ENCODE peak calls at places on chromosome 22, in eight cellular contexts. One of them, this sample, is unnamed.

GRCh38 chr22:47842119-47842518 is 1079.7 kb downstream of the TBC1D22A start:
- DNase-seq in H1: no peak
- DNase-seq in K562: no peak
- DNase-seq in tibial nerve: no peak
- DNase-seq in suprapubic skin: no peak
- DNase-seq in ovary: no peak
- DNase-seq in stomach: no peak
- DNase-seq in GM12878: no peak
- DNase-seq in this sample: no peak

GRCh38 chr22:33832558-33833151 is 87.6 kb downstream of the LARGE1 start:
- DNase-seq in ovary: no peak
- DNase-seq in K562: no peak
- DNase-seq in H1: no peak
- DNase-seq in stomach: peak; percentile 52
- DNase-seq in suprapubic skin: no peak
- DNase-seq in tibial nerve: no peak
- DNase-seq in GM12878: no peak
- DNase-seq in this sample: no peak

GRCh38 chr22:39135092-39135896 is 17.2 kb downstream of the CBX7 start:
- DNase-seq in ovary: no peak
- DNase-seq in K562: peak; percentile 71
- DNase-seq in tibial nerve: no peak
- DNase-seq in GM12878: no peak
- DNase-seq in H1: peak; percentile 90
- DNase-seq in stomach: no peak
- DNase-seq in suprapubic skin: no peak
- DNase-seq in this sample: peak; percentile 52

GRCh38 chr22:17130199-17130598 is 9.0 kb upstream of the TMEM121B start:
- DNase-seq in suprapubic skin: no peak
- DNase-seq in K562: no peak
- DNase-seq in GM12878: no peak
- DNase-seq in stomach: no peak
- DNase-seq in ovary: no peak
- DNase-seq in tibial nerve: no peak
- DNase-seq in H1: no peak
- DNase-seq in this sample: no peak

GRCh38 chr22:40046126-40046525 is 51.4 kb downstream of the FAM83F start:
- DNase-seq in ovary: no peak
- DNase-seq in tibial nerve: no peak
- DNase-seq in stomach: no peak
- DNase-seq in suprapubic skin: no peak
- DNase-seq in GM12878: no peak
- DNase-seq in K562: no peak
- DNase-seq in H1: no peak
- DNase-seq in this sample: no peak

GRCh38 chr22:39117585-39118191 is 20.6 kb downstream of the APOBEC3H start:
- DNase-seq in H1: no peak
- DNase-seq in K562: peak; percentile 42
- DNase-seq in ovary: no peak
- DNase-seq in suprapubic skin: no peak
- DNase-seq in GM12878: peak; percentile 81
- DNase-seq in tibial nerve: no peak
- DNase-seq in stomach: peak; percentile 70
- DNase-seq in this sample: no peak

GRCh38 chr22:47193606-47194316 is 431.3 kb downstream of the TBC1D22A start:
- DNase-seq in stomach: peak; percentile 22
- DNase-seq in K562: no peak
- DNase-seq in H1: no peak
- DNase-seq in tibial nerve: peak; percentile 6
- DNase-seq in GM12878: no peak
- DNase-seq in ovary: no peak
- DNase-seq in suprapubic skin: peak; percentile 58
- DNase-seq in this sample: no peak

GRCh38 chr22:46453006-46453828 is 84.2 kb downstream of the CELSR1 start:
- DNase-seq in tibial nerve: no peak
- DNase-seq in K562: no peak
- DNase-seq in stomach: peak; percentile 85
- DNase-seq in suprapubic skin: no peak
- DNase-seq in GM12878: no peak
- DNase-seq in H1: no peak
- DNase-seq in ovary: no peak
- DNase-seq in this sample: peak; percentile 48

GRCh38 chr22:46108564-46109473 is 41.5 kb upstream of the PPARA start:
- DNase-seq in stomach: peak; percentile 79
- DNase-seq in H1: no peak
- DNase-seq in K562: peak; percentile 64
- DNase-seq in suprapubic skin: no peak
- DNase-seq in ovary: peak; percentile 60
- DNase-seq in GM12878: no peak
- DNase-seq in tibial nerve: no peak
- DNase-seq in this sample: peak; percentile 54

GRCh38 chr22:24402460-24403192 is 24.8 kb upstream of the ADORA2A start:
- DNase-seq in suprapubic skin: peak; percentile 82
- DNase-seq in ovary: peak; percentile 73
- DNase-seq in tibial nerve: no peak
- DNase-seq in H1: no peak
- DNase-seq in K562: no peak
- DNase-seq in GM12878: peak; percentile 33
- DNase-seq in stomach: peak; percentile 75
- DNase-seq in this sample: no peak

GRCh38 chr22:48217596-48217995 is 1455.1 kb downstream of the TBC1D22A start:
- DNase-seq in K562: no peak
- DNase-seq in ovary: no peak
- DNase-seq in GM12878: no peak
- DNase-seq in H1: no peak
- DNase-seq in stomach: no peak
- DNase-seq in tibial nerve: no peak
- DNase-seq in suprapubic skin: no peak
- DNase-seq in this sample: no peak

GRCh38 chr22:44312766-44313165 is at the start of gene SHISAL1:
- DNase-seq in K562: no peak
- DNase-seq in suprapubic skin: no peak
- DNase-seq in ovary: no peak
- DNase-seq in tibial nerve: no peak
- DNase-seq in stomach: no peak
- DNase-seq in H1: no peak
- DNase-seq in GM12878: no peak
- DNase-seq in this sample: no peak

GRCh38 chr22:21020802-21021429 is 6.0 kb downstream of the P2RX6 start:
- DNase-seq in GM12878: no peak
- DNase-seq in ovary: no peak
- DNase-seq in K562: peak; percentile 95
- DNase-seq in suprapubic skin: no peak
- DNase-seq in tibial nerve: no peak
- DNase-seq in H1: peak; percentile 73
- DNase-seq in stomach: no peak
- DNase-seq in this sample: no peak

GRCh38 chr22:48717076-48717810 is 1110.4 kb downstream of the BRD1 start:
- DNase-seq in K562: no peak
- DNase-seq in tibial nerve: no peak
- DNase-seq in GM12878: no peak
- DNase-seq in stomach: no peak
- DNase-seq in ovary: no peak
- DNase-seq in H1: no peak
- DNase-seq in suprapubic skin: peak; percentile 18
- DNase-seq in this sample: peak; percentile 29

GRCh38 chr22:10961043-10961860 is 4566.7 kb upstream of the OR11H1 start:
- DNase-seq in stomach: no peak
- DNase-seq in H1: no peak
- DNase-seq in GM12878: no peak
- DNase-seq in tibial nerve: no peak
- DNase-seq in ovary: no peak
- DNase-seq in K562: peak; percentile 3
- DNase-seq in suprapubic skin: no peak
- DNase-seq in this sample: no peak

GRCh38 chr22:25551396-25551795 is 13.1 kb upstream of the GRK3 start:
- DNase-seq in suprapubic skin: no peak
- DNase-seq in tibial nerve: no peak
- DNase-seq in H1: no peak
- DNase-seq in K562: no peak
- DNase-seq in stomach: no peak
- DNase-seq in ovary: no peak
- DNase-seq in GM12878: no peak
- DNase-seq in this sample: no peak

GRCh38 chr22:45966320-45966891 is 10.6 kb downstream of the WNT7B start:
- DNase-seq in tibial nerve: no peak
- DNase-seq in GM12878: no peak
- DNase-seq in ovary: no peak
- DNase-seq in stomach: no peak
- DNase-seq in K562: no peak
- DNase-seq in H1: no peak
- DNase-seq in suprapubic skin: no peak
- DNase-seq in this sample: peak; percentile 38

DNA sequence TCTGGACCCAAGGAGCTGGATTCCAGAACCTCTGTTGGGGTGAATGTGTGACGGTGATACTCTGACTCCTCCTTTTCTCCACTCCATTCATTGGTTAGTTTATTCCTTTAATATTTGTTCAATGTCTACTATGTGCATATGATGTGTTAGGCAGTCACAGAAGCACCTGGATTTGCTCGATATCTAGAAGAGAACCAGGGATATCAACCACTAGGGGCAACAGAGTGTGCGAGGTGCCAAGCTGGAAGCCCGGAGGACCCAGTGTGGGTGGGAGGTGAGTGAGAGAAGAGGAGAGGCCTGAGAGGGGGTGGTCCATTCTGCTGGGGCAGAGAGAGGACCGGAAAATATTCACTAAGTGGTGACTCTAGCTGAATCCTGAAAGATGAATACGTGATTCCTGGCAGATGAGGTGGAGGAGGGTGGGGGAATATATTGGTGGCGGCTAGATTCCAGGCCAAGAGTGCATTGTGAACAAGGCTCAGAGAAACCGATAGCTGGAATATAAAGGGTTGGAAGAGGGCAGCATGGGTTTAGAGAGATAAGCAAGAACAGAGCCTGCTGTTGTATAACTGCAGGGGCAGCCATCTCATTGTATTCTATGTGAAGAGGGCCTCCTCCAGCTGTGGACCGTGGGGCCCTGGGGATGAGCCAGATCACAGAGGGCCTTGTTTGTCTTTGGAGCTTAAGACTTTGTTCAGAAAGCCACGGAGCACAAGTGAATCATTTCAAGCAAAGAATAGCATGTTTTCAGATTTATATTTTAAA is 6.9 kb upstream of the TIMP3 start:
- DNase-seq in ovary: no peak
- DNase-seq in tibial nerve: no peak
- DNase-seq in stomach: no peak
- DNase-seq in suprapubic skin: no peak
- DNase-seq in H1: no peak
- DNase-seq in GM12878: no peak
- DNase-seq in K562: no peak
- DNase-seq in this sample: no peak
- TF ChIP-seq CTCF in ovary: no peak
- TF ChIP-seq CTCF in tibial nerve: no peak
- TF ChIP-seq CTCF in stomach: no peak
- TF ChIP-seq CTCF in suprapubic skin: no peak
- TF ChIP-seq CTCF in H1: peak; percentile 29
- TF ChIP-seq CTCF in GM12878: no peak
- TF ChIP-seq CTCF in K562: no peak
- TF ChIP-seq CTCF in this sample: no peak

DNA sequence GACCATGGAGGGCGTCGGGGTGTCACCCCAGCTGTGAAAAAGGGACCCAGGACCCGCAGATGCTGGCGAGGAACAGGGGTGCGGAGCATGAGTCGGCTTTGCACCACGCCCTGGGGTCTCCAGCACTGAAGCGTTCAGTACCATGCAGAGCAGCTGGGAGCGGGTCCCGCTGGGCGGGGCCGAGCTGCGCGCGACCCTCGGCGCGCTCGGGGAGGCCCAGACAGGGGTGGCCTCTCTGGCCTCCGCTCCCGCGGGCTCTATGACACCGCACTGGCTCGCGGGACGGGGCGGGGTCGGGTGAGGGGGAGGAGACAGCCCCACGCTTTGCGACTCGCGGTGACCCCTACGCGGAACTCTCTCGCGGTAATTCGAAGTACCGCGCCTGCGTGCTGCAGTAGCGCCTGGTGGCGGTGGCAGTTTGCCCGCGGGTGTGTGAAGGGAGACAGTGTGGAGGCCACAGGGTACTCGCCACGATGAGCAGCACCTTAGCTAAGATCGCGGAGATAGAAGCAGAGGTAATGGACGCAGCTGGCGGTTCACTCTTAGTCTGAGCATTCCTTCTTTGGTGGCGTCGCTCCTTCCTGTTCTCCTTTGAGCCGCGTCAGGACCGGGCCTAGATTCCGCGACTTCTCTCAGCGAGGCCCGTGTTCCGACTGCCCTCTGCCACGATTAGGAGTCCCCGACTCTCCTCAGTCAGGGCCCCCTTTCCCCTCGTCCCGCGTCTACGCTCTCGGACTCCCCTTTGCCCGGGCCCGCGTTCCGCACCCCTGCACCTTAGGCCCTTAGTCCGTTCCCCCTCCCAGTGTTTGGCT is at the start of gene DRG1:
- DNase-seq in K562: peak; percentile 96
- DNase-seq in suprapubic skin: peak; percentile 98
- DNase-seq in tibial nerve: peak; percentile 93
- DNase-seq in H1: peak; percentile 96
- DNase-seq in stomach: peak; percentile 98
- DNase-seq in ovary: peak; percentile 97
- DNase-seq in GM12878: peak; percentile 85
- DNase-seq in this sample: peak; percentile 99
- TF ChIP-seq POLR2A in K562: peak; percentile 96
- TF ChIP-seq POLR2A in suprapubic skin: peak; percentile 82
- TF ChIP-seq POLR2A in tibial nerve: peak; percentile 68
- TF ChIP-seq POLR2A in H1: peak; percentile 92
- TF ChIP-seq POLR2A in stomach: no peak
- TF ChIP-seq POLR2A in ovary: peak; percentile 72
- TF ChIP-seq POLR2A in GM12878: peak; percentile 99
- TF ChIP-seq POLR2A in this sample: peak; percentile 59

GRCh38 chr22:37054600-37055365 is 3.2 kb downstream of the KCTD17 start:
- DNase-seq in stomach: no peak
- DNase-seq in H1: no peak
- DNase-seq in GM12878: no peak
- DNase-seq in K562: no peak
- DNase-seq in suprapubic skin: no peak
- DNase-seq in tibial nerve: no peak
- DNase-seq in ovary: no peak
- DNase-seq in this sample: no peak
- TF ChIP-seq EP300 in stomach: no peak
- TF ChIP-seq EP300 in H1: no peak
- TF ChIP-seq EP300 in GM12878: no peak
- TF ChIP-seq EP300 in K562: no peak
- TF ChIP-seq EP300 in suprapubic skin: no peak
- TF ChIP-seq EP300 in tibial nerve: no peak
- TF ChIP-seq EP300 in ovary: no peak
- TF ChIP-seq EP300 in this sample: no peak

DNA sequence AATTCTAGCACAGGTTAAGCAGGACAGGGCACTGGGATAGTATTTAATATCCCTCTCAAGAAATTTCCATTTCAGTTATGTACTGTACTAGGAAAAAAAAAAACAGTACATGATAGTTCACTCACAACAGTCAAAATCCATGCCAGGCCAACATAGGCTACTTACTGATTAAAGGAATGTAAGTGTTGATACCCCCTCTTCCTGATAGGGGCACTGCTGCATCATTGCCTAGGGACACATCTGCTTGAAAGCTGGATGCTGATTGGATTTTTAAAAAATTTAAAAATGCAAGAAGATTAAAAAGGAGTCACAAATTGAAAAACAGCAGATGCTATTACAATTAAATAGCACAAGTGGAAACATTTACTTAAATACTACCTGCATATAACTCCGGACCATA is 43.4 kb downstream of the APOL5 start:
- DNase-seq in stomach: no peak
- DNase-seq in H1: no peak
- DNase-seq in suprapubic skin: no peak
- DNase-seq in GM12878: no peak
- DNase-seq in K562: peak; percentile 8
- DNase-seq in ovary: no peak
- DNase-seq in tibial nerve: no peak
- DNase-seq in this sample: no peak
- TF ChIP-seq CTCF in stomach: no peak
- TF ChIP-seq CTCF in H1: peak; percentile 51
- TF ChIP-seq CTCF in suprapubic skin: no peak
- TF ChIP-seq CTCF in GM12878: peak; percentile 1
- TF ChIP-seq CTCF in K562: peak; percentile 25
- TF ChIP-seq CTCF in ovary: no peak
- TF ChIP-seq CTCF in tibial nerve: peak; percentile 7
- TF ChIP-seq CTCF in this sample: no peak

This sample was measured in upper lobe of left lung.